ENCODE peak calls at places on chromosomes 16 and 17, in five cellular contexts. C, O, T, E and Y are unnamed samples.

GRCh38 chr17:75124041-75124818 is 7.3 kb downstream of the NT5C start:
- DNase-seq in C (no peak), O (peak), T (no peak), E (peak), Y (peak)

GRCh38 chr17:61407211-61407911 is 7.7 kb downstream of the TBX2 start:
- DNase-seq in C (no peak), O (no peak), T (no peak), E (peak), Y (no peak)

GRCh38 chr17:33142703-33143299 is 150.3 kb downstream of the ASIC2 start:
- DNase-seq in C (peak), O (peak), T (peak), E (peak), Y (peak)

GRCh38 chr17:21564262-21564661 is 128.1 kb upstream of the KCNJ18 start:
- DNase-seq in C (no peak), O (no peak), T (no peak), E (no peak), Y (no peak)

GRCh38 chr17:54220829-54221228 is 398.1 kb downstream of the KIF2B start:
- DNase-seq in C (no peak), O (no peak), T (no peak), E (no peak), Y (no peak)

GRCh38 chr16:11051430-11052079 is 107.2 kb downstream of the CLEC16A start:
- DNase-seq in C (no peak), O (no peak), T (no peak), E (no peak), Y (no peak)

GRCh38 chr16:27374231-27374793 is 27.7 kb upstream of the IL21R start:
- DNase-seq in C (no peak), O (no peak), T (no peak), E (no peak), Y (no peak)

GRCh38 chr17:82882715-82883446 is 43.1 kb upstream of the ZNF750 start:
- DNase-seq in C (no peak), O (no peak), T (no peak), E (no peak), Y (peak)

GRCh38 chr17:29627951-29628350 is 5.2 kb upstream of the CORO6 start:
- DNase-seq in C (no peak), O (no peak), T (no peak), E (no peak), Y (no peak)

GRCh38 chr17:38434178-38434665 is 6.0 kb downstream of the ARHGAP23 start:
- DNase-seq in C (no peak), O (no peak), T (no peak), E (no peak), Y (no peak)

GRCh38 chr16:84931506-84931905 is 79.8 kb downstream of the ZDHHC7 start:
- DNase-seq in C (no peak), O (no peak), T (no peak), E (no peak), Y (no peak)

GRCh38 chr17:73045722-73046121 is 46.8 kb downstream of the SLC39A11 start:
- DNase-seq in C (no peak), O (no peak), T (no peak), E (no peak), Y (no peak)

GRCh38 chr17:79743614-79744013 is 12.9 kb downstream of the ENPP7 start:
- DNase-seq in C (no peak), O (no peak), T (no peak), E (no peak), Y (no peak)

GRCh38 chr17:6666077-6666521 is 14.5 kb downstream of the C17orf100 start:
- DNase-seq in C (peak), O (peak), T (peak), E (peak), Y (peak)

GRCh38 chr16:9092282-9092962 is 978 bp downstream of the HAPSTR1 start:
- DNase-seq in C (peak), O (no peak), T (peak), E (no peak), Y (peak)

GRCh38 chr16:559411-560207 is 585 bp upstream of the PRR35 start:
- DNase-seq in C (peak), O (no peak), T (no peak), E (no peak), Y (no peak)

GRCh38 chr17:82615084-82616020 is 32.9 kb downstream of the WDR45B start:
- DNase-seq in C (peak), O (no peak), T (peak), E (no peak), Y (no peak)

GRCh38 chr16:88599092-88599733 is 29.0 kb downstream of the ZC3H18 start:
- DNase-seq in C (no peak), O (no peak), T (no peak), E (no peak), Y (peak)

GRCh38 chr16:67805718-67806427 is 487 bp downstream of the RANBP10 start:
- DNase-seq in C (no peak), O (no peak), T (peak), E (no peak), Y (no peak)

GRCh38 chr17:9557356-9557755 is 18.3 kb downstream of the STX8 start:
- DNase-seq in C (no peak), O (no peak), T (no peak), E (no peak), Y (no peak)

DNA sequence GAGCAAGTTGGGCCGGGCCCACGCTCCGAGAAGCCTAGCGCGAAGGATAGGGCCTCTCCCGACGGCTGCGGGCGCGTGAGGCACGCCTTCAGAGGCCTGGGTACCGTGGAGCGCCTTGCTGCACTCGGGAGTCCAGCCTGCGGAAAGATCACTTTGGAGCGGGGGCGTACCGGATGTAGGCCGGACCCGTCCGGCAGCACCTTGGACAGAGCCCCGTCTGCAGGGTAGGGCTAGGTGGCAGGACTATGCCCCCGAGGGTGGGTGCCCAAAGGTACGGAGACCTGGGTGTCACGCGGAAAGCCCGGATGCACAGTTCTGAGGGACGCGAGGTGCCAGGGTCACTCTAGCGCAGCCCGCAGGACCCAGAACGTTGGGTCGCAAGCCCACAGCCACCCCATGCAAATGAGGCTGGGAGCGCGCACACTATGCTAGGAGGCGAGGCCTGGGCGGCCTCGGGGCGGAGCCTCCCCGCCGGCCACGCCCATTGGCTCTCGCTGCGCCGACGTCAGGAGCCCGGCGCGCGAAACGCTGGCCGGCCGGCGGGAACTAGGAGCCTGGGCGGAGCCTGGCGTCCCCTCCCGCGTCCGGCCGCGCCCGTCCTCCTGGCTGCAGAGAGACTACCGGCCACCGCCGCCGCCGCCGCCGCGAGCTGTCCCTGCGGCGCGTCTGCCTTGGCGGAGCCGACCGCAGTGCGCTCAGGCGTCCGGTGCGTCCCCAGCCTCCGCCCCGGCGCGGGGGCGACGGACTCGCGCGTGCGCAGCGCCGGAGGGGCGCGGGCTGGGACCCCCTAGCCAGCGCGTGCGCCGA is at the start of gene PAQR4:
- DNase-seq in C (peak), O (peak), T (peak), E (peak), Y (peak)
- H3K27ac ChIP-seq in C (peak), O (peak), T (no peak), E (peak), Y (peak)

GRCh38 chr16:70736454-70737376 is 50.9 kb upstream of the MTSS2 start:
- DNase-seq in C (no peak), O (no peak), T (peak), E (peak), Y (no peak)
- H3K9ac ChIP-seq in C (no peak), O (no peak), T (no peak), E (peak), Y (peak)

GRCh38 chr17:68437979-68438877 is 19.1 kb downstream of the WIPI1 start:
- DNase-seq in C (peak), O (no peak), T (no peak), E (no peak), Y (peak)
- H3K27ac ChIP-seq in C (no peak), O (no peak), T (no peak), E (peak), Y (peak)

DNA sequence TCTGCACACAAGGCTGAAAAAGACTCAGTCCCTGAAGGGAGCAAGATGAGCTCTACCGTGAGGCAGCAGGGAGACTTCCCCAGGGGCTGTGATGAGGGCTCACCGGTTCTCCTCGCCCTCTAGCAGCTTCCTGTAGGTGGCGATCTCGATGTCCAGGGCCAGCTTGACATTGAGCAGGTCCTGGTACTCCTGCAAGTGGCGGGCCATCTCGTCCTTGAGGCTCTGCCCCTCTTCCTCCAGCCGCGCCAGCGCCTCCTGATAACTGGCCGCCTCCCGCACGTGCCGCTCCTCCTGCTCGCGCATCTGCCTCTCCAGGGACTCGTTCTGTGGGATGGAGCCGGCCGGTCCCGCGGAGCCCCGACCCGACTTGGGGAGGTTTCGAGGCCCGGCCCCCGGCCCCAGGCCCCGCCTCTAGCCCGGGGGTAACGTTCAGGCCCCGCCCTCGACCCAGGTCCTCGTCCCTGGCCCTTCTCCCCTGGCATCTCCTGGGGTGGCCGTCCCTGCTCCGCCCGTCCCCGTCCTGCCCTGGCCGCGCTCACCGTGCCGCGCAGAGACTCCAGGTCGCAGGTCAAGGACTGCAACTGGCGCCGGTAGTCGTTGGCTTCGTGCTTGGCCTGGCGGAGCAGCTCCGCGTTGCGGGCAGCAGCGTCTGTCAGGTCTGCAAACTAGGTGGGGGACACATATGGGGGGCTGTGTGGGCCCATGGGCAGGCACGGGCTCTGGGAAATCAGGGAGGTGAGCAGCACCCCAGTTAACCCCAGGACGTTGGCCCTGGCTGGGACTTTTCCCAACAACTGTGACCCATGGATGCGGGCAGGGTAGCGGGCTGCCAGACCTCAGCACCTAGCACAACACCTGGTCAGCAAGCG is 3.9 kb downstream of the GFAP start:
- DNase-seq in C (peak), O (peak), T (peak), E (peak), Y (peak)
- H3K9ac ChIP-seq in C (peak), O (no peak), T (no peak), E (no peak), Y (no peak)